ENCODE peak calls at places on chromosomes 12 and 14, in five cellular contexts. E, T, K, P and A are unnamed samples.

GRCh38 chr14:102827716-102828115 is 50.5 kb downstream of the TRAF3 start:
- DNase-seq in E (no peak), P (no peak), T (no peak), K (no peak), A (no peak)

GRCh38 chr12:123982269-123982668 is 9.3 kb downstream of the ZNF664 start:
- DNase-seq in E (no peak), P (no peak), T (no peak), K (no peak), A (no peak)

GRCh38 chr12:64193045-64193444 is 29.1 kb downstream of the KICS2 start:
- DNase-seq in P (no peak), T (no peak), E (no peak), K (no peak), A (no peak)

GRCh38 chr14:34059037-34059924 is 108.4 kb upstream of the EGLN3 start:
- DNase-seq in P (no peak), T (no peak), E (no peak), K (no peak), A (no peak)

GRCh38 chr14:69880051-69880487 is 853 bp downstream of the SMOC1 start:
- DNase-seq in K (no peak), T (no peak), E (no peak), P (peak), A (no peak)

GRCh38 chr14:76539130-76539529 is 163.2 kb downstream of the ESRRB start:
- DNase-seq in T (no peak), E (no peak), P (no peak), K (no peak), A (no peak)

GRCh38 chr14:42222924-42223471 is 616.3 kb downstream of the LRFN5 start:
- DNase-seq in K (no peak), T (peak), P (no peak), E (no peak), A (no peak)

GRCh38 chr14:63524537-63525155 is 18.5 kb downstream of the PPP2R5E start:
- DNase-seq in E (peak), K (no peak), T (no peak), P (no peak), A (no peak)

GRCh38 chr12:119666226-119666808 is 1.6 kb upstream of the PRKAB1 start:
- DNase-seq in P (no peak), K (no peak), T (no peak), E (no peak), A (no peak)

GRCh38 chr14:92259613-92260357 is 63.2 kb upstream of the SLC24A4 start:
- DNase-seq in E (no peak), K (no peak), P (peak), T (no peak), A (no peak)

GRCh38 chr14:77372304-77372841 is 4.5 kb downstream of the TMED8 start:
- DNase-seq in E (no peak), K (no peak), T (peak), P (peak), A (no peak)

GRCh38 chr14:47277703-47278102 is 397.7 kb downstream of the MDGA2 start:
- DNase-seq in K (no peak), E (no peak), T (peak), P (no peak), A (no peak)

GRCh38 chr12:45789025-45789424 is 59.5 kb downstream of the ARID2 start:
- DNase-seq in T (peak), P (no peak), E (no peak), K (no peak), A (no peak)

GRCh38 chr14:33765251-33765650 is 185.6 kb downstream of the EGLN3 start:
- DNase-seq in K (no peak), P (peak), E (no peak), T (peak), A (peak)

GRCh38 chr12:53344824-53345485 is 8.8 kb upstream of the SP7 start:
- DNase-seq in E (peak), K (peak), P (peak), T (peak), A (peak)

GRCh38 chr12:53344487-53344823 is 8.3 kb upstream of the SP7 start:
- DNase-seq in T (no peak), K (no peak), E (no peak), P (no peak), A (no peak)

GRCh38 chr12:53343449-53343848 is 7.3 kb upstream of the SP7 start:
- DNase-seq in T (no peak), P (no peak), E (no peak), K (no peak), A (no peak)

GRCh38 chr12:53343978-53344377 is 7.8 kb upstream of the SP7 start:
- DNase-seq in K (no peak), T (no peak), E (no peak), P (no peak), A (no peak)

GRCh38 chr12:53345486-53346195 is 9.5 kb upstream of the SP7 start:
- DNase-seq in P (no peak), E (no peak), K (no peak), T (peak), A (no peak)
- TF ChIP-seq CTCF in P (no peak), E (peak), K (peak), T (no peak), A (no peak)

GRCh38 chr12:70590051-70590450 is 47.2 kb downstream of the PTPRB start:
- DNase-seq in P (peak), T (peak), K (peak), E (peak), A (no peak)
- TF ChIP-seq CTCF in P (peak), T (peak), K (peak), E (peak), A (peak)

DNA sequence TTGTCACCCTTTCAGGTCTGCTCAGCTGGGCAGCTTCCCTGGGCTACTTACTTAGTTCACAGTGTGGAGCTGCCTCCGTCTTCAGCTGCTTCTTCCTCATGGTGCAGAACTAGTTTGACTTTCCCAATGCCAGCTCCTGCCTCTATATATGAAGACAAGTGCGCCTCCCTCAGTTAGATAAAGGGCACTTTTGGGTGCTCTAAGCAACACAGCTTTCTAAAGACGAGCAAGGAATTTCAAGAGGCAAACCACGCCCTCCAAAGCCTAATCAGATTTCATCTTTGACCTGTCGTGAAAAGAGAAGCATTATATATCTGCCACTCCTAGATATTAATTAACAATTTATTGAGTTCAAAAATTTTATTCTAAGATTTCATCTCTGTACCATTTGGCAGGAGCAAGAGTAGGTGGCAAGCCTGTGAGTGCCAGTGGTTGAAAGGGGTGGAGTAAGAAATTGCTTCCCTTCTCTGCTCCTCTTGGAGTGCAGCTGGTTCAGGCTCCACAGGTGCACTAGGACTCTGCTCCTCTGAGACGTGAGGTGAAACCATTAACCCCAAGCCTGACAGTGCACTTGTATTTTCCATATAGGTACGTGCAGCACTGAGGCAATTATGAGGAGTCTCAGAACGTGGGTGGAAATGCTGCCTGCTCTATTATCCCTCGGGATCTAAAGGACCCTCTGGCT is 2.1 kb upstream of the SLC11A2 start:
- DNase-seq in E (no peak), T (peak), K (no peak), P (peak), A (no peak)
- TF ChIP-seq CTCF in E (no peak), T (peak), K (peak), P (peak), A (peak)

GRCh38 chr14:91253795-91254323 is 9.4 kb upstream of the GPR68 start:
- DNase-seq in E (no peak), P (no peak), K (no peak), T (no peak), A (no peak)

GRCh38 chr14:91254456-91254855 is 10.0 kb upstream of the GPR68 start:
- DNase-seq in P (no peak), T (no peak), E (peak), K (no peak), A (no peak)

GRCh38 chr14:91250912-91251311 is 6.4 kb upstream of the GPR68 start:
- DNase-seq in P (no peak), T (no peak), E (no peak), K (no peak), A (no peak)

GRCh38 chr14:91255026-91255695 is 10.7 kb upstream of the GPR68 start:
- DNase-seq in P (no peak), E (no peak), T (peak), K (no peak), A (no peak)

DNA sequence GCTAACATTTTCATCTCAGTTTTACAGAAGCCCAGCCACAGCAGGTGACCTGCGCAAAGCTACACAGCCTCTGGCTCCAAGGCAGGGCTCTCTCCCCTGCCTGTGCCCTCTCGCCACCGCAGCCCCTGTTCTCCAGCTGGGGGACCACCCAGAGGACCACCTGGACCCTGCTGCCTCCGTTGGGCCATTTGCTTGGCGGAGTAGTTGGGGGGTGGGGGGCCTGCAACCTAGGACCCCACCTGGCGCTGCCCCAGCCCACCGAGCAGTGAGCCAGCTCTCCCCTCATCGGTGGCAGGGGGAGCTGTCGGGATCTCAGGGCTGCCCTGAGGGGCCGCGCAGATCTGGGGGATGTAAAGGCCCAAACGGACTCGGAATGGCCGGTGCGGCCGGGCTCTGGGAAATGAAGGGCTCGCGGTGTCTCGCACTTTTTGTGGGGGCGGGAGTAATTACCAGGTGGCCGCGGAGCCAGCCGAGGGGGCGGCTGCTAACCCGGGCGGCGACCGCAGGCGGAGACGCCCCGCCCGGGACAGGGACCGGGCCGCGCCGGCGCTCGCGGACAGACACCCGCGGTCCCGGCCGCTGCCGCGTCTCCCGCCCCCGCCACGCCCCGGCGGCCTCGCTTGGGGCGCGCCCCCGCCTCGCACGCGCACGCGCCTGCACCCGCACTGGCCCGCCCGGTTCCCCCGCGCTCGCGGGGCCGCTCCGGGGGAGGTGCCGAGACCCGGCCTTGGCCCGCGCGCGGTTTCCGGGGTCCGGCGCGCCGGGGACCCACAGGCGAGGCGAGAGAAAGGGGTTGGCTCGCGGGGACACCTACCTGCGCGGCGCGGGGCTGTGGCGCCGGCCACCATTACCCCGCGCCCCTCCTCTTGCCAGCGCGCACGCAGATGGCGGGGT is 8.6 kb upstream of the GPR68 start:
- DNase-seq in K (no peak), P (peak), T (no peak), E (peak), A (no peak)
- TF ChIP-seq CTCF in K (no peak), P (peak), T (no peak), E (no peak), A (no peak)